ENCODE peak calls at places on chromosome 1, in seven cellular contexts. B is non-pigmented ciliary epithelial cell; W is NCI-H1694; T is G401; F is WTC11; Z is NCI-H345; L is stimulated activated CD4-positive, alpha-beta T cell treated with anti-CD3 and anti-CD28 coated beads, TNF-alpha, amount 100 ng/mL, for 4 hours. G is an unnamed sample.

GRCh38 chr1:184965889-184966860 is 8.1 kb downstream of the NIBAN1 start:
- DNase-seq in B (no peak), W (no peak), T (no peak), F (no peak), Z (no peak), L (no peak), G (no peak)

GRCh38 chr1:228875741-228876140 is 140.5 kb downstream of the RHOU start:
- DNase-seq in B (no peak), W (no peak), T (no peak), F (no peak), Z (no peak), L (no peak), G (no peak)

GRCh38 chr1:40040511-40041465 is at the start of gene CAP1:
- DNase-seq in B (peak; percentile 88), W (peak; percentile 96), T (peak; percentile 99), F (peak; percentile 100), Z (peak; percentile 99), L (peak; percentile 99), G (peak; percentile 97)

GRCh38 chr1:112537451-112537850 is 28.7 kb downstream of the WNT2B start:
- DNase-seq in B (no peak), W (no peak), T (no peak), F (no peak), Z (no peak), L (no peak), G (no peak)

GRCh38 chr1:151176514-151177045 is 799 bp upstream of the TMOD4 start:
- DNase-seq in B (no peak), W (no peak), T (no peak), F (no peak), Z (no peak), L (no peak), G (no peak)

GRCh38 chr1:218967836-218968235 is 205.8 kb upstream of the LYPLAL1 start:
- DNase-seq in B (peak; percentile 43), W (no peak), T (no peak), F (no peak), Z (no peak), L (no peak), G (no peak)

GRCh38 chr1:48761411-48761810 is 15.3 kb downstream of the BEND5 start:
- DNase-seq in B (peak; percentile 11), W (no peak), T (no peak), F (no peak), Z (no peak), L (no peak), G (no peak)

GRCh38 chr1:27109103-27109822 is 45.7 kb downstream of the SLC9A1 start:
- DNase-seq in B (no peak), W (no peak), T (no peak), F (peak; percentile 85), Z (no peak), L (no peak), G (no peak)

GRCh38 chr1:214146523-214146922 is 134.4 kb upstream of the SMYD2 start:
- DNase-seq in B (no peak), W (peak; percentile 59), T (no peak), F (no peak), Z (no peak), L (no peak), G (no peak)

GRCh38 chr1:29516063-29516820 is 279.9 kb downstream of the PTPRU start:
- DNase-seq in B (no peak), W (no peak), T (no peak), F (peak; percentile 1), Z (no peak), L (no peak), G (no peak)

GRCh38 chr1:246001142-246001812 is 505.8 kb downstream of the SMYD3 start:
- DNase-seq in B (no peak), W (no peak), T (no peak), F (no peak), Z (no peak), L (no peak), G (peak; percentile 68)

GRCh38 chr1:162386292-162387225 is 5.0 kb downstream of the C1orf226 start:
- DNase-seq in B (no peak), W (no peak), T (no peak), F (no peak), Z (no peak), L (no peak), G (no peak)

GRCh38 chr1:90591355-90591969 is 125.6 kb downstream of the BARHL2 start:
- DNase-seq in B (no peak), W (no peak), T (no peak), F (no peak), Z (no peak), L (no peak), G (no peak)

GRCh38 chr1:87151500-87152421 is 176.9 kb upstream of the LMO4 start:
- DNase-seq in B (no peak), W (no peak), T (no peak), F (peak; percentile 83), Z (no peak), L (no peak), G (peak; percentile 20)

GRCh38 chr1:165616987-165617546 is 14.0 kb upstream of the MGST3 start:
- DNase-seq in B (no peak), W (no peak), T (no peak), F (no peak), Z (no peak), L (no peak), G (no peak)

GRCh38 chr1:170669036-170669435 is 5.1 kb downstream of the PRRX1 start:
- DNase-seq in B (no peak), W (no peak), T (no peak), F (no peak), Z (no peak), L (no peak), G (no peak)

GRCh38 chr1:186662752-186663151 is 17.5 kb downstream of the PTGS2 start:
- DNase-seq in B (peak; percentile 46), W (no peak), T (no peak), F (no peak), Z (no peak), L (no peak), G (no peak)

GRCh38 chr1:246159290-246160227 is 347.5 kb downstream of the SMYD3 start:
- DNase-seq in B (no peak), W (no peak), T (no peak), F (no peak), Z (no peak), L (no peak), G (no peak)

GRCh38 chr1:19260211-19261138 is 8.9 kb downstream of the MRTO4 start:
- DNase-seq in B (peak; percentile 47), W (no peak), T (no peak), F (no peak), Z (peak; percentile 66), L (no peak), G (peak; percentile 59)

GRCh38 chr1:192929606-192930005 is 120.8 kb downstream of the RGS2 start:
- DNase-seq in B (no peak), W (no peak), T (no peak), F (no peak), Z (no peak), L (no peak), G (no peak)

GRCh38 chr1:210882414-210883221 is 251.3 kb downstream of the KCNH1 start:
- DNase-seq in B (peak; percentile 63), W (no peak), T (no peak), F (no peak), Z (no peak), L (no peak), G (no peak)

GRCh38 chr1:155339515-155340111 is 18.9 kb downstream of the RUSC1 start:
- DNase-seq in B (no peak), W (no peak), T (no peak), F (no peak), Z (no peak), L (no peak), G (no peak)

GRCh38 chr1:7117599-7118281 is 332.5 kb downstream of the CAMTA1 start:
- DNase-seq in B (peak; percentile 60), W (no peak), T (peak; percentile 16), F (peak; percentile 55), Z (no peak), L (no peak), G (peak; percentile 65)

GRCh38 chr1:234699795-234700665 is 90.1 kb upstream of the IRF2BP2 start:
- DNase-seq in B (peak; percentile 37), W (peak; percentile 100), T (peak; percentile 87), F (no peak), Z (peak; percentile 51), L (peak; percentile 3), G (no peak)

GRCh38 chr1:198253668-198254067 is 96.9 kb downstream of the NEK7 start:
- DNase-seq in B (no peak), W (no peak), T (no peak), F (no peak), Z (no peak), L (no peak), G (no peak)

GRCh38 chr1:190436615-190437014 is 41.0 kb downstream of the BRINP3 start:
- DNase-seq in B (no peak), W (peak; percentile 34), T (peak; percentile 38), F (no peak), Z (peak; percentile 14), L (no peak), G (peak; percentile 30)

GRCh38 chr1:89538361-89538760 is 13.7 kb downstream of the LRRC8B start:
- DNase-seq in B (no peak), W (no peak), T (no peak), F (no peak), Z (no peak), L (no peak), G (no peak)

GRCh38 chr1:89394851-89395250 is 31.0 kb downstream of the GBP6 start:
- DNase-seq in B (no peak), W (no peak), T (no peak), F (no peak), Z (no peak), L (no peak), G (no peak)

GRCh38 chr1:237012789-237013383 is 8.6 kb upstream of the MT1HL1 start:
- DNase-seq in B (peak; percentile 79), W (no peak), T (peak; percentile 97), F (no peak), Z (peak; percentile 59), L (no peak), G (no peak)

GRCh38 chr1:108881369-108881768 is 4.6 kb downstream of the GPSM2 start:
- DNase-seq in B (no peak), W (no peak), T (peak; percentile 15), F (no peak), Z (no peak), L (no peak), G (no peak)

GRCh38 chr1:151002611-151003010 is 4.1 kb downstream of the MINDY1 start:
- DNase-seq in B (no peak), W (no peak), T (no peak), F (no peak), Z (no peak), L (no peak), G (no peak)

GRCh38 chr1:97721221-97721620 is 199.6 kb downstream of the DPYD start:
- DNase-seq in B (peak; percentile 30), W (no peak), T (no peak), F (no peak), Z (no peak), L (no peak), G (no peak)

G was measured in AG04450.